ENCODE peak calls at places on chromosomes 5 and 9, in eight cellular contexts. C is left ventricle myocardium inferior; T is CD4-positive, CD25-positive, alpha-beta regulatory T cell; K is erythroblast; W is endothelial cell; S is HCEC 1CT; J is NCI-H524; U is KBM-7. L is an unnamed sample.

GRCh38 chr5:176817864-176818377 is 7.6 kb downstream of the UNC5A start:
- DNase-seq in J (peak; percentile 63), W (peak; percentile 62), T (peak; percentile 21), U (peak; percentile 52), C (no peak), S (no peak), K (peak; percentile 12), L (no peak)

GRCh38 chr5:119269061-119269579 is 86.7 kb upstream of the TNFAIP8 start:
- DNase-seq in W (peak; percentile 35), T (peak; percentile 69), S (peak; percentile 19), C (peak; percentile 20), U (peak; percentile 76), K (peak; percentile 78), J (peak; percentile 38), L (peak; percentile 58)

GRCh38 chr5:16589658-16590057 is 27.1 kb downstream of the RETREG1 start:
- DNase-seq in C (no peak), S (no peak), U (no peak), T (no peak), W (no peak), J (no peak), K (no peak), L (no peak)

GRCh38 chr5:136631176-136631575 is 265.8 kb upstream of the TRPC7 start:
- DNase-seq in J (peak; percentile 12), K (no peak), W (no peak), U (no peak), S (no peak), C (no peak), T (no peak), L (no peak)

GRCh38 chr9:137138058-137138697 is 776 bp upstream of the GRIN1 start:
- DNase-seq in W (no peak), J (peak; percentile 95), K (peak; percentile 24), C (no peak), T (no peak), U (no peak), S (no peak), L (no peak)

GRCh38 chr9:129406278-129407225 is 214.3 kb downstream of the C9orf50 start:
- DNase-seq in C (peak; percentile 38), J (no peak), K (peak; percentile 33), T (no peak), S (no peak), U (peak; percentile 92), W (no peak), L (peak; percentile 68)

GRCh38 chr9:9924369-9924768 is 688.4 kb downstream of the PTPRD start:
- DNase-seq in C (no peak), J (no peak), S (no peak), K (no peak), W (no peak), T (no peak), U (no peak), L (no peak)

GRCh38 chr5:25028994-25029393 is 384.2 kb upstream of the CDH10 start:
- DNase-seq in W (no peak), J (peak; percentile 63), U (no peak), T (no peak), S (no peak), C (peak; percentile 13), K (no peak), L (no peak)

GRCh38 chr5:178385472-178385853 is 152.9 kb upstream of the PHYKPL start:
- DNase-seq in K (no peak), J (no peak), U (no peak), S (no peak), W (no peak), T (no peak), C (no peak), L (peak; percentile 24)

GRCh38 chr5:95754545-95754944 is 23.4 kb downstream of the RHOBTB3 start:
- DNase-seq in K (no peak), U (no peak), C (no peak), T (no peak), S (no peak), W (no peak), J (no peak), L (no peak)

L was measured in lower lobe of right lung.